ENCODE peak calls at places on chromosomes 7 and 10, in nine cellular contexts. K, N, B, E, X, G, Y, A and O are unnamed samples.

GRCh38 chr7:87231715-87232114 is 12.2 kb upstream of the TMEM243 start:
- DNase-seq in N (no peak), Y (no peak), K (no peak), E (no peak), G (no peak), B (no peak), A (no peak), X (no peak), O (no peak)

GRCh38 chr10:72693599-72693915 is 1.6 kb downstream of the MCU start:
- DNase-seq in G (no peak), A (no peak), Y (no peak), K (no peak), X (no peak), N (no peak), E (no peak), B (no peak), O (no peak)

GRCh38 chr10:30059209-30060107 is at the start of gene JCAD:
- DNase-seq in K (peak), A (no peak), E (no peak), B (peak), N (peak), X (no peak), Y (peak), G (no peak), O (no peak)

GRCh38 chr7:92634924-92635519 is 44.8 kb upstream of the FAM133B start:
- DNase-seq in G (no peak), N (peak), E (no peak), X (no peak), B (no peak), K (no peak), Y (no peak), A (no peak), O (no peak)

GRCh38 chr7:124752310-124752709 is 13.3 kb downstream of the GPR37 start:
- DNase-seq in X (no peak), A (no peak), N (no peak), K (no peak), E (no peak), Y (no peak), G (no peak), B (no peak), O (no peak)

GRCh38 chr7:98613601-98614425 is 3.3 kb upstream of the NPTX2 start:
- DNase-seq in K (no peak), A (peak), Y (no peak), B (no peak), E (no peak), X (no peak), N (no peak), G (no peak), O (no peak)

GRCh38 chr10:76149182-76149581 is 717.8 kb downstream of the LRMDA start:
- DNase-seq in G (no peak), N (no peak), A (no peak), B (no peak), E (no peak), X (no peak), K (no peak), Y (no peak), O (no peak)

GRCh38 chr10:90023950-90024349 is 322.6 kb downstream of the KIF20B start:
- DNase-seq in X (no peak), K (no peak), Y (no peak), N (no peak), E (no peak), G (no peak), A (no peak), B (no peak), O (no peak)

GRCh38 chr7:104185346-104185745 is 22.5 kb downstream of the ORC5 start:
- DNase-seq in N (no peak), A (no peak), G (no peak), X (no peak), K (no peak), B (no peak), Y (no peak), E (no peak), O (no peak)

GRCh38 chr10:75401569-75402485 is at the start of gene ZNF503:
- DNase-seq in K (peak), E (peak), G (peak), Y (peak), X (peak), B (no peak), A (no peak), N (peak), O (no peak)

GRCh38 chr10:21399392-21400015 is 126.0 kb downstream of the SKIDA1 start:
- DNase-seq in A (no peak), N (no peak), G (no peak), Y (peak), K (no peak), E (no peak), B (no peak), X (no peak), O (no peak)

DNA sequence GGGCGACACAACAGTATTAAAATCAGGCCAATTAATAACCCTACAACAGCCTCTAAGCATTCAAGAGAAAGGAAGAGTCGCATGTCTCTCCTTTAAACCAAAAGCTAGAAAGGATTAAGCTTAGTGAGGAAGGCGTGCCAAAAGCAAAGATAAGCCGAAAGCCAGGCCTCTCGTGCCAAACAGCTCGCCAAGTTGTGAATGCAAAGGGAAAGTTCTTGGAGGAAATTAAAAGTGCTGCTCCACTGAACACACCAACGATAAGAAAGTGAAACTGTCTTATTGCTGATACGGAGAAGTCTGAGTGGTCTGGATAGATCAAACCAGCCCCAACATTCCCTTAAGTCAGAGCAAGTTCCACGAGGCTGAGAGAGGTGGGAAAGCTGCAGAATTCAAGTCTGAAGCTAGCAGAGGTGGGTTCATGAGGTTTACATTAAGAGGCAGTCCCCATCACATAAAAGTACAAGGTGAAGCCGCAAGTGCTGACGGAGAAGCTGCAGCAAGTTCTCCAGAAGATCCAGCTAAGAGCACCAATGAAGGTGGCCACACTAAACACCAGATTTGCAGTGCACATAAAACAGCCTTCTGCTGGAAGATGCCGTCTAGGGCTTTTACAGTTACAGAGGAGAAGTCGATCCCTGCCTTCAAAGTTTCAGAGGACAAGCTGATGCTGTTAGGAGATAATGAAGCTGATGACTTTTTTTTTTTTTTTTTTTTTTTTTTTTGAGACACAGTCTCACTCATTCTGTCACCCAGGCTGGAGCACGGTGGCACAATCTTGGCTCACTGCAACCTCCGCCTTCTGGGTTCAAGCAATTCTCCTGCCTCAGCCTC is 194.7 kb downstream of the MAD1L1 start:
- DNase-seq in A (peak), X (no peak), N (no peak), Y (no peak), B (peak), E (no peak), K (peak), G (peak), O (peak)
- H3K4me3 ChIP-seq in A (no peak), X (no peak), N (peak), Y (no peak), B (peak), E (peak), K (peak), G (no peak), O (peak)

GRCh38 chr10:32932330-32932729 is 25.7 kb downstream of the ITGB1 start:
- DNase-seq in E (no peak), N (no peak), K (no peak), G (no peak), Y (no peak), B (no peak), X (no peak), A (no peak), O (no peak)

GRCh38 chr10:32923849-32924248 is 34.2 kb downstream of the ITGB1 start:
- DNase-seq in G (no peak), N (no peak), K (no peak), X (no peak), A (no peak), E (no peak), B (no peak), Y (no peak), O (no peak)

GRCh38 chr10:32931593-32931992 is 26.4 kb downstream of the ITGB1 start:
- DNase-seq in Y (no peak), B (no peak), E (no peak), A (no peak), X (no peak), G (no peak), N (no peak), K (no peak), O (no peak)

GRCh38 chr10:32927750-32928149 is 30.3 kb downstream of the ITGB1 start:
- DNase-seq in B (no peak), G (no peak), Y (no peak), E (no peak), X (no peak), A (no peak), N (no peak), K (no peak), O (no peak)

DNA sequence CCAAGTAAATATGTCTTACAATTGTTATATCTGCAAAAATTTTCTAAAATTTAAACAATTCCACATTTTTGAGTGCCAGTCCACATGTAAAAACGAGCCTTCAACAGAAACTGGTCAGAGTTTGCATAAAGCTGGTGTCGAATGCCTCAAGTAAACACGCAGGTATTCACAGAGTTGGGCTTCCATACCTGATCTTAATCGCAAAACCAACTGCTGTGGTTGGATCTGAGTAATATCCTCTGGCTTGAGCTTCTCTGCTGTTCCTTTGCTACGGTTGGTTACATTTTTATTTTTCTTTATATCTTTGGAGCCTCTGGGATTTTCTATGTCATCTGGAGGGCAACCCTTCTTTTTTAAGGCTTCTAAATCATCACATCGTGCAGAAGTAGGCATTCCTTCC is 28.4 kb downstream of the ITGB1 start:
- DNase-seq in Y (no peak), N (no peak), A (no peak), B (no peak), X (no peak), K (no peak), G (no peak), E (no peak), O (no peak)
- H3K27ac ChIP-seq in Y (peak), N (no peak), A (no peak), B (no peak), X (no peak), K (no peak), G (no peak), E (no peak), O (peak)

DNA sequence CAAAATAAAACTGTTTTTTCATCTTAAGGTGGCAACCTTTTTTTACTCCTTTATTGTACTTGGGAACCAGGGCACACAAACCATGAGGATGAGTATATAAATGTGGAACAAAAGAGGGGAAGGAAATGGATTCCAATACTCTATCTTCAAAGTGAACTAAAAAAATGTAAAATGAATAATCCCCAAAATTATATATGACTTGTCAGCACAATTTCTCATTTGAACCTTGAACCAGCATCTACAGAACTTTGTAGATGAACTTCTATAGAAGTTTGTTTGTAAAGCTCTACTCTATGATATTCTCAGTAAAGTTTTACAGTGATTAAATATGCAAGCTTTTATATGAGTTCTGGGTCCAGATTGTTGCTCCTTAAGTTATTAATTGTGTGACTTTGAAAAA is 218.2 kb upstream of the ETV1 start:
- DNase-seq in E (no peak), X (no peak), A (no peak), Y (no peak), K (no peak), N (no peak), G (no peak), B (no peak), O (no peak)
- H3K4me3 ChIP-seq in E (no peak), X (no peak), A (no peak), Y (no peak), K (no peak), N (no peak), G (no peak), B (no peak), O (no peak)

DNA sequence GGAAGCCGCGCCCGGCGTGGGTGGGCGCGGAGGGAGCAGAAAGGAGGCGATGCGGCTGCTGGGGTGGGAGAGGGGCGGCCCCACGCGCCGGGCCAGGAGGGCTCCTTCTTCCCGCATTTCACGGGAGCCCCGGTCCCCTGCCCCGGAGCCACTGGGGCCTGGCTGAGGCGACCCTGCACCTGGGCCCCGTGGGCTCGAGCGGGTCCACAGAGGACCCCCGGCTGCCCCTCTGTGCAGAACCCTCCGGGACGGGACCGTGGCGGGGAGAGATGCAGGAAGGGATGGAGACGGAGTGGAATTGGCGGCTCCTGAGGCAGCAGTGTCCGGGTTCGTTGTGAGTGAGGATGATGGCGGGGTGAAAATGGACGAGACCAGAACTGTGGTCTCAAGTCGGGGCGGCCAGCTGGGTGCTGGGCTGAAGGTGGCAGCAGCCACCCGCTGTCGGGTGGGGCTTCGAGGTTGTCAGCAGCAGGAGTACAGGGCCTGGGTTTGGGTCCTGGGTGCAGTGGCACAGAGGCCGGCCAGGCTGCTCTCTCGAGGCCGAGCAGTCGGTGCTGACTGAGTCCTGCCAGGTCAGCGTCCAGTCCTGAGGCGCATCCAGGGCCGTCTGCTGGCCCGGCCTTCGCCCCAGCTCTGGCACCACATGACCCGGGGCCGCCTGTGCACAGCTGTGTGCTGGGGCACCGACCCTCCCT is 80.4 kb downstream of the VIPR2 start:
- DNase-seq in K (peak), E (no peak), Y (no peak), B (no peak), A (peak), G (no peak), X (no peak), N (no peak), O (no peak)
- H3K27ac ChIP-seq in K (peak), E (no peak), Y (no peak), B (no peak), A (peak), G (no peak), X (no peak), N (no peak), O (no peak)